ENCODE peak calls at places on chromosome 21, in eight cellular contexts. One of them, this sample, is unnamed.

GRCh38 chr21:45836694-45837670 is 144.6 kb upstream of the COL6A1 start:
- DNase-seq in sciatic nerve: no peak
- DNase-seq in ureter: no peak
- DNase-seq in stromal cell of bone marrow: no peak
- DNase-seq in HT1080: no peak
- DNase-seq in ecto neural progenitor cell: no peak
- DNase-seq in SW480: peak
- DNase-seq in stimulated activated CD8-positive, alpha-beta memory T cell treated with anti-CD3 and anti-CD28 coated beads, Interleukin-7, amount 100 ng/mL, for 48 hours: no peak
- DNase-seq in this sample: no peak

GRCh38 chr21:44414291-44415072 is 40.8 kb upstream of the LRRC3 start:
- DNase-seq in ecto neural progenitor cell: peak
- DNase-seq in SW480: no peak
- DNase-seq in HT1080: no peak
- DNase-seq in stromal cell of bone marrow: no peak
- DNase-seq in sciatic nerve: peak
- DNase-seq in stimulated activated CD8-positive, alpha-beta memory T cell treated with anti-CD3 and anti-CD28 coated beads, Interleukin-7, amount 100 ng/mL, for 48 hours: no peak
- DNase-seq in ureter: peak
- DNase-seq in this sample: no peak

GRCh38 chr21:44487831-44488230 is 32.5 kb downstream of the LRRC3 start:
- DNase-seq in stromal cell of bone marrow: no peak
- DNase-seq in sciatic nerve: no peak
- DNase-seq in stimulated activated CD8-positive, alpha-beta memory T cell treated with anti-CD3 and anti-CD28 coated beads, Interleukin-7, amount 100 ng/mL, for 48 hours: no peak
- DNase-seq in ureter: no peak
- DNase-seq in ecto neural progenitor cell: no peak
- DNase-seq in SW480: no peak
- DNase-seq in HT1080: peak
- DNase-seq in this sample: no peak

GRCh38 chr21:26715878-26716506 is 129.2 kb downstream of the ADAMTS1 start:
- DNase-seq in stimulated activated CD8-positive, alpha-beta memory T cell treated with anti-CD3 and anti-CD28 coated beads, Interleukin-7, amount 100 ng/mL, for 48 hours: no peak
- DNase-seq in ureter: no peak
- DNase-seq in HT1080: peak
- DNase-seq in stromal cell of bone marrow: peak
- DNase-seq in SW480: peak
- DNase-seq in sciatic nerve: no peak
- DNase-seq in ecto neural progenitor cell: peak
- DNase-seq in this sample: no peak

GRCh38 chr21:39669976-39670671 is 57.4 kb downstream of the B3GALT5 start:
- DNase-seq in HT1080: no peak
- DNase-seq in ureter: peak
- DNase-seq in stimulated activated CD8-positive, alpha-beta memory T cell treated with anti-CD3 and anti-CD28 coated beads, Interleukin-7, amount 100 ng/mL, for 48 hours: no peak
- DNase-seq in stromal cell of bone marrow: no peak
- DNase-seq in ecto neural progenitor cell: no peak
- DNase-seq in SW480: no peak
- DNase-seq in sciatic nerve: no peak
- DNase-seq in this sample: no peak

GRCh38 chr21:36695283-36695634 is 3.7 kb upstream of the SIM2 start:
- DNase-seq in ureter: no peak
- DNase-seq in stromal cell of bone marrow: no peak
- DNase-seq in stimulated activated CD8-positive, alpha-beta memory T cell treated with anti-CD3 and anti-CD28 coated beads, Interleukin-7, amount 100 ng/mL, for 48 hours: no peak
- DNase-seq in sciatic nerve: no peak
- DNase-seq in ecto neural progenitor cell: no peak
- DNase-seq in HT1080: no peak
- DNase-seq in SW480: no peak
- DNase-seq in this sample: no peak

GRCh38 chr21:34803792-34804440 is 135.1 kb downstream of the CLIC6 start:
- DNase-seq in stimulated activated CD8-positive, alpha-beta memory T cell treated with anti-CD3 and anti-CD28 coated beads, Interleukin-7, amount 100 ng/mL, for 48 hours: no peak
- DNase-seq in SW480: no peak
- DNase-seq in stromal cell of bone marrow: no peak
- DNase-seq in ecto neural progenitor cell: no peak
- DNase-seq in HT1080: no peak
- DNase-seq in ureter: no peak
- DNase-seq in sciatic nerve: no peak
- DNase-seq in this sample: no peak

GRCh38 chr21:41568606-41569385 is 60.8 kb upstream of the TMPRSS2 start:
- DNase-seq in ureter: no peak
- DNase-seq in HT1080: no peak
- DNase-seq in sciatic nerve: no peak
- DNase-seq in stimulated activated CD8-positive, alpha-beta memory T cell treated with anti-CD3 and anti-CD28 coated beads, Interleukin-7, amount 100 ng/mL, for 48 hours: no peak
- DNase-seq in ecto neural progenitor cell: no peak
- DNase-seq in SW480: no peak
- DNase-seq in stromal cell of bone marrow: no peak
- DNase-seq in this sample: no peak

GRCh38 chr21:41802684-41803083 is 35.8 kb upstream of the RIPK4 start:
- DNase-seq in stromal cell of bone marrow: no peak
- DNase-seq in ecto neural progenitor cell: no peak
- DNase-seq in ureter: peak
- DNase-seq in stimulated activated CD8-positive, alpha-beta memory T cell treated with anti-CD3 and anti-CD28 coated beads, Interleukin-7, amount 100 ng/mL, for 48 hours: no peak
- DNase-seq in HT1080: no peak
- DNase-seq in SW480: no peak
- DNase-seq in sciatic nerve: peak
- DNase-seq in this sample: peak

GRCh38 chr21:45331521-45332257 is 44.0 kb upstream of the POFUT2 start:
- DNase-seq in sciatic nerve: peak
- DNase-seq in HT1080: no peak
- DNase-seq in stimulated activated CD8-positive, alpha-beta memory T cell treated with anti-CD3 and anti-CD28 coated beads, Interleukin-7, amount 100 ng/mL, for 48 hours: no peak
- DNase-seq in stromal cell of bone marrow: no peak
- DNase-seq in ecto neural progenitor cell: no peak
- DNase-seq in SW480: no peak
- DNase-seq in ureter: no peak
- DNase-seq in this sample: no peak

GRCh38 chr21:45365608-45366241 is 39.2 kb upstream of the COL18A1 start:
- DNase-seq in sciatic nerve: no peak
- DNase-seq in HT1080: peak
- DNase-seq in SW480: peak
- DNase-seq in stimulated activated CD8-positive, alpha-beta memory T cell treated with anti-CD3 and anti-CD28 coated beads, Interleukin-7, amount 100 ng/mL, for 48 hours: no peak
- DNase-seq in ecto neural progenitor cell: no peak
- DNase-seq in ureter: no peak
- DNase-seq in stromal cell of bone marrow: no peak
- DNase-seq in this sample: no peak

GRCh38 chr21:37153935-37154350 is 80.9 kb downstream of the TTC3 start:
- DNase-seq in stromal cell of bone marrow: no peak
- DNase-seq in SW480: peak
- DNase-seq in ecto neural progenitor cell: no peak
- DNase-seq in stimulated activated CD8-positive, alpha-beta memory T cell treated with anti-CD3 and anti-CD28 coated beads, Interleukin-7, amount 100 ng/mL, for 48 hours: no peak
- DNase-seq in ureter: no peak
- DNase-seq in HT1080: no peak
- DNase-seq in sciatic nerve: no peak
- DNase-seq in this sample: no peak

GRCh38 chr21:35565204-35565611 is 495.1 kb downstream of the SETD4 start:
- DNase-seq in stromal cell of bone marrow: peak
- DNase-seq in sciatic nerve: peak
- DNase-seq in HT1080: peak
- DNase-seq in SW480: no peak
- DNase-seq in ecto neural progenitor cell: no peak
- DNase-seq in ureter: peak
- DNase-seq in stimulated activated CD8-positive, alpha-beta memory T cell treated with anti-CD3 and anti-CD28 coated beads, Interleukin-7, amount 100 ng/mL, for 48 hours: no peak
- DNase-seq in this sample: no peak

GRCh38 chr21:38041493-38041892 is 125.2 kb upstream of the KCNJ6 start:
- DNase-seq in ureter: no peak
- DNase-seq in SW480: no peak
- DNase-seq in ecto neural progenitor cell: no peak
- DNase-seq in stromal cell of bone marrow: no peak
- DNase-seq in stimulated activated CD8-positive, alpha-beta memory T cell treated with anti-CD3 and anti-CD28 coated beads, Interleukin-7, amount 100 ng/mL, for 48 hours: no peak
- DNase-seq in HT1080: no peak
- DNase-seq in sciatic nerve: no peak
- DNase-seq in this sample: no peak

This sample was measured in AG09319.